ENCODE peak calls at places on chromosomes 13 and 19, in four cellular contexts. One of them, this sample, is unnamed.

GRCh38 chr19:31351212-31352193 is 2.3 kb upstream of the TSHZ3 start:
- DNase-seq in WTC11: no peak
- DNase-seq in A549: peak
- DNase-seq in HCT116: no peak
- DNase-seq in this sample: no peak

GRCh38 chr19:37817180-37817911 is 38.0 kb upstream of the ZNF573 start:
- DNase-seq in WTC11: peak
- DNase-seq in A549: no peak
- DNase-seq in HCT116: no peak
- DNase-seq in this sample: no peak

GRCh38 chr13:48112896-48113525 is 18.1 kb upstream of the MED4 start:
- DNase-seq in WTC11: no peak
- DNase-seq in A549: no peak
- DNase-seq in HCT116: no peak
- DNase-seq in this sample: no peak

GRCh38 chr13:49495783-49496762 is at the start of gene PHF11:
- DNase-seq in WTC11: peak
- DNase-seq in A549: peak
- DNase-seq in HCT116: no peak
- DNase-seq in this sample: peak

GRCh38 chr13:21557995-21558394 is 46.0 kb downstream of the MICU2 start:
- DNase-seq in WTC11: peak
- DNase-seq in A549: peak
- DNase-seq in HCT116: peak
- DNase-seq in this sample: peak

GRCh38 chr19:15291666-15292065 is 40.7 kb downstream of the BRD4 start:
- DNase-seq in WTC11: no peak
- DNase-seq in A549: no peak
- DNase-seq in HCT116: no peak
- DNase-seq in this sample: no peak

GRCh38 chr13:86725105-86725504 is 925.9 kb upstream of the SLITRK6 start:
- DNase-seq in WTC11: peak
- DNase-seq in A549: no peak
- DNase-seq in HCT116: no peak
- DNase-seq in this sample: no peak

GRCh38 chr13:44004881-44005280 is 125.2 kb downstream of the LACC1 start:
- DNase-seq in WTC11: no peak
- DNase-seq in A549: no peak
- DNase-seq in HCT116: no peak
- DNase-seq in this sample: no peak

GRCh38 chr19:3448616-3449334 is 31.6 kb downstream of the SMIM24 start:
- DNase-seq in WTC11: no peak
- DNase-seq in A549: no peak
- DNase-seq in HCT116: no peak
- DNase-seq in this sample: no peak

GRCh38 chr19:34351382-34351802 is 13.6 kb upstream of the GPI start:
- DNase-seq in WTC11: no peak
- DNase-seq in A549: no peak
- DNase-seq in HCT116: no peak
- DNase-seq in this sample: no peak
- TF ChIP-seq MAX in WTC11: no peak
- TF ChIP-seq MAX in A549: peak
- TF ChIP-seq MAX in HCT116: no peak
- TF ChIP-seq MAX in this sample: no peak

DNA sequence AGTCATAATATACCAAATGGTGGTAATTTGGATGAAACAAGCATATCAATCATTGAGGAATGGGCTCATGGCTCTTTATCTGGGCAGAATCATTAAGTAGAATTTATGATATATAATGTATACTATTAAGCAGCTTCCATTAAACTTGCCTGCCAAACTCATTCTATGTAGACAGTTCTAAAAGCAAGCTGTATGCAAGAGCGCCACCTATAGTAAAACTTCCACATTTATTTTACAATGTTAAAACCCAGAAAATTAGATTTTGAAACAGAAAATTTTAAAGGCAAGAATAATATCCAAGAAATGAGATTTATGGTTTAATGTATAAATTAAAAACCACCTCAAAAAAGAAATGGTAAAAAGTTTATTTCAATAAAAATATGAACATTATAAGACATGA is 161.5 kb downstream of the MZT1 start:
- DNase-seq in WTC11: no peak
- DNase-seq in A549: no peak
- DNase-seq in HCT116: peak
- DNase-seq in this sample: peak
- TF ChIP-seq MAX in WTC11: no peak
- TF ChIP-seq MAX in A549: no peak
- TF ChIP-seq MAX in HCT116: no peak
- TF ChIP-seq MAX in this sample: no peak

DNA sequence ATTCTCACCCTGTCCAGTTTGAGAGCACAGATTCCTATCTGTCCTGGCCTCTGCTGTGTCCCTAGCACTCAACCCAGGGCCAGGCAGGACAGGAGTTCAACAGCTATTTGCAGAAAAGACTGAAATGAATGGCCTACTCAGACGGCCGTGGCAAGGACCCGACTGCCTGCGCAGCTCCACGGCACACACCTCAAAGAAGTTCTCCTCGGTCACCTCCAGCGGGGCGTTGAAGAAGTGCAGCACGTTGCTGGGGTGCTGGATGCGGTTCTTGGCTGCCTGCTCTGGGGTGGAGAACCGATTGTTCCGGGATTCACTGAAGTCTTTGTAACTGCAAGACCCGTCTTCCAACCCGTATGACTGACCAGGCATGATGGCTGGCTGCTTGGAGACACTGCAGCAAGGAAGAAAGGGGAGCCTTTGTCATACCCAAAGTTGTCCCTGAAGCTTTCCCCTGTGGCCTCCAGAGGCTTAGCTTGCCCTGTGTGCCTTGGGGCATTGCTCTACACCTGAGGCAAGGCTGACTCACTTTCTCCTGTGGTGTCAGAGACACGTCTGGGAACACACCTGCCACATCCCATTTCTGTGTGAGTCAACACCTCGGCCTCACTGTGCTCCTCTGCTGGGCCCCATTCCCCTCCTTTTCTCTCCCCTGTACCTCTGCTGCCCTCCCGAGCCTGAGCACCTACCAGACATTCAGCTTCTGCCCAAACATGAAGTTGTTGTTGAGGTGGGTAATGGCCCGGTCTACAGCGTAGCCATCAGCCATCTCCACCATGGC is 6.8 kb upstream of the ECH1 start:
- DNase-seq in WTC11: no peak
- DNase-seq in A549: no peak
- DNase-seq in HCT116: peak
- DNase-seq in this sample: no peak
- TF ChIP-seq MAX in WTC11: no peak
- TF ChIP-seq MAX in A549: no peak
- TF ChIP-seq MAX in HCT116: peak
- TF ChIP-seq MAX in this sample: no peak

GRCh38 chr13:74966814-74967213 is 515.2 kb downstream of the TBC1D4 start:
- DNase-seq in WTC11: no peak
- DNase-seq in A549: no peak
- DNase-seq in HCT116: no peak
- DNase-seq in this sample: no peak
- TF ChIP-seq MAX in WTC11: no peak
- TF ChIP-seq MAX in A549: no peak
- TF ChIP-seq MAX in HCT116: no peak
- TF ChIP-seq MAX in this sample: no peak

GRCh38 chr13:30841161-30841560 is 64.9 kb upstream of the MEDAG start:
- DNase-seq in WTC11: no peak
- DNase-seq in A549: no peak
- DNase-seq in HCT116: no peak
- DNase-seq in this sample: no peak
- TF ChIP-seq MAX in WTC11: no peak
- TF ChIP-seq MAX in A549: no peak
- TF ChIP-seq MAX in HCT116: no peak
- TF ChIP-seq MAX in this sample: no peak

GRCh38 chr13:93502987-93503386 is 276.4 kb downstream of the GPC6 start:
- DNase-seq in WTC11: no peak
- DNase-seq in A549: no peak
- DNase-seq in HCT116: no peak
- DNase-seq in this sample: no peak

GRCh38 chr13:93511011-93511410 is 284.4 kb downstream of the GPC6 start:
- DNase-seq in WTC11: no peak
- DNase-seq in A549: no peak
- DNase-seq in HCT116: no peak
- DNase-seq in this sample: no peak

GRCh38 chr13:93502071-93502470 is 275.5 kb downstream of the GPC6 start:
- DNase-seq in WTC11: no peak
- DNase-seq in A549: no peak
- DNase-seq in HCT116: no peak
- DNase-seq in this sample: no peak

GRCh38 chr13:93505104-93505952 is 278.7 kb downstream of the GPC6 start:
- DNase-seq in WTC11: no peak
- DNase-seq in A549: no peak
- DNase-seq in HCT116: no peak
- DNase-seq in this sample: peak
- TF ChIP-seq MAX in WTC11: no peak
- TF ChIP-seq MAX in A549: no peak
- TF ChIP-seq MAX in HCT116: no peak
- TF ChIP-seq MAX in this sample: no peak

GRCh38 chr19:51402117-51402516 is 11.7 kb upstream of the C19orf84 start:
- DNase-seq in WTC11: no peak
- DNase-seq in A549: no peak
- DNase-seq in HCT116: no peak
- DNase-seq in this sample: no peak

GRCh38 chr19:51396175-51396574 is 5.8 kb upstream of the C19orf84 start:
- DNase-seq in WTC11: no peak
- DNase-seq in A549: no peak
- DNase-seq in HCT116: no peak
- DNase-seq in this sample: no peak

GRCh38 chr19:51394045-51394836 is 3.9 kb upstream of the C19orf84 start:
- DNase-seq in WTC11: peak
- DNase-seq in A549: peak
- DNase-seq in HCT116: peak
- DNase-seq in this sample: peak

DNA sequence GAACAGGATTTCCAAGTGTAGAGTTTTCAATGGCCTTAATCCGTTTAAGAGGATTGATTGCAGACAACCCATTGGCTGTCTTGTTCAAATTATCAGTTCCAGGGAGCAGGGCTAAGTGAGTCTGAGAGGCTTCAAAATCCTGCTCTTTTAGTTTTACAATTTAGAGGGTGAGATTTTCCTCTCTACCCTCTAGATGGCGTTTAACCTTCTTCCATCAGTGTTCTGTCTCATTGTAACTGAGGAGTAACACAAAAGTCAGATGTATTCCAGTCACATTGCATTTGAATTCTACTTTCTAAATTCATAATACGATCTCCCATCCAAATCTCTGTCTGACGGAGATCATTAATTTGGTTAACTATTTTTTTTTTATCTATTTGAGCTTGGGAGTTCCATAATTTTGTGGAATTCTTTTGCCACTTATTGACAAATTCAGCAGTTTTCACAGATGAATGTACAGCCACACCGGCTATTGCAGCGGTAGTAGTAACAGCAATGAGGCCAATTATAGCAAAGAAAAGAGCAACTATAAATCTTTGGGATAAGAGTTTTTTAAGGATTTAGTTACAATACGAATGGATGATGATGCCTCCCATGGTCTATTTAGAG is 7.8 kb upstream of the C19orf84 start:
- DNase-seq in WTC11: no peak
- DNase-seq in A549: peak
- DNase-seq in HCT116: no peak
- DNase-seq in this sample: peak
- TF ChIP-seq MAX in WTC11: no peak
- TF ChIP-seq MAX in A549: no peak
- TF ChIP-seq MAX in HCT116: no peak
- TF ChIP-seq MAX in this sample: no peak

This sample was measured in HepG2.